ENCODE peak calls at places on chromosomes 11 and 22, in seven cellular contexts. Q is GM20000, L is fibroblast of pulmonary artery, D is upper lobe of right lung, V is neural crest cell, P is brain microvascular endothelial cell, X is mammary epithelial cell. E is an unnamed sample.

GRCh38 chr22:24404561-24405275 is 22.7 kb upstream of the ADORA2A start:
- DNase-seq in Q (no peak), L (no peak), D (no peak), V (no peak), P (no peak), X (no peak), E (no peak)

GRCh38 chr11:133476570-133477262 is 55.6 kb downstream of the OPCML start:
- DNase-seq in Q (no peak), L (no peak), D (no peak), V (no peak), P (no peak), X (peak), E (peak)

GRCh38 chr11:104286129-104286528 is 122.2 kb upstream of the PDGFD start:
- DNase-seq in Q (no peak), L (peak), D (no peak), V (no peak), P (no peak), X (no peak), E (no peak)

GRCh38 chr11:119641991-119642745 is 86.8 kb downstream of the NECTIN1 start:
- DNase-seq in Q (peak), L (peak), D (no peak), V (no peak), P (peak), X (peak), E (peak)

GRCh38 chr11:57283231-57283990 is 41.3 kb downstream of the TNKS1BP1 start:
- DNase-seq in Q (no peak), L (no peak), D (no peak), V (no peak), P (no peak), X (no peak), E (no peak)

GRCh38 chr11:15157181-15157580 is 42.5 kb downstream of the INSC start:
- DNase-seq in Q (no peak), L (peak), D (no peak), V (no peak), P (peak), X (peak), E (no peak)

GRCh38 chr22:31449521-31449920 is 40.1 kb downstream of the EIF4ENIF1 start:
- DNase-seq in Q (no peak), L (no peak), D (no peak), V (no peak), P (no peak), X (no peak), E (no peak)

GRCh38 chr22:20887375-20887774 is 28.6 kb downstream of the SNAP29 start:
- DNase-seq in Q (no peak), L (no peak), D (no peak), V (no peak), P (no peak), X (peak), E (no peak)

GRCh38 chr22:44583076-44583760 is 85.2 kb upstream of the RTL6 start:
- DNase-seq in Q (no peak), L (peak), D (peak), V (no peak), P (no peak), X (peak), E (peak)

GRCh38 chr11:46291441-46292143 is 14.1 kb downstream of the CREB3L1 start:
- DNase-seq in Q (no peak), L (peak), D (no peak), V (no peak), P (peak), X (no peak), E (no peak)

GRCh38 chr22:33896154-33896800 is 24.0 kb downstream of the LARGE1 start:
- DNase-seq in Q (no peak), L (no peak), D (no peak), V (no peak), P (no peak), X (no peak), E (no peak)

GRCh38 chr11:45663486-45664375 is 1.7 kb downstream of the CHST1 start:
- DNase-seq in Q (no peak), L (no peak), D (no peak), V (no peak), P (no peak), X (no peak), E (no peak)

DNA sequence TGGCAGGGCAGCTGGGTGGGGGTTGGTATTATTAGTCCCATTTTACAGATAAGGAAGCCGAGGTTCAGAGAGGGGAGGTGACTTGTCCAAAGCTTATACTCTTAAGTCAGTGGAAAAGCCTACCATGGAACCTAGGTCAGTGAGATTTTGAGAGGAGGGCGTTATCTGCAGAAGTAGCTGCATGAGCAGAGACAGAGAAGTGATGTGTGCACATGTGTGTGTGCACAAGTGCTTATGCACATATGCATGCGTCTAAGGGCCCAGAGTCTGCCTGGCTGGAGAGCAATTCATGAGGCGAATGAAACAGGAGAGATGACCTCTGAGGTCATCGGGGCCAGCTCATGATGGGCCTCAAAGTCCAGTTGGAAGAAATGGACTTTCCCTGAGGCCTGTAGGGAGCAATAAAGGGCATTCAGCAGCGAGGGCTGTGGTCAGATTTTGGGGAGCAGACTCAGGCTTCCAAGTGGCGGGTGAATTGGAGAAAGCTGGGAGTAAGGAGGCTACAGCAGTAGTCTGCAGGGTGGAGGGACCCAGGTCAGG is 8.2 kb downstream of the PLEKHB1 start:
- DNase-seq in Q (no peak), L (no peak), D (peak), V (no peak), P (no peak), X (no peak), E (no peak)
- TF ChIP-seq CTCF in Q (no peak), L (no peak), D (no peak), V (no peak), P (no peak), X (no peak), E (no peak)

DNA sequence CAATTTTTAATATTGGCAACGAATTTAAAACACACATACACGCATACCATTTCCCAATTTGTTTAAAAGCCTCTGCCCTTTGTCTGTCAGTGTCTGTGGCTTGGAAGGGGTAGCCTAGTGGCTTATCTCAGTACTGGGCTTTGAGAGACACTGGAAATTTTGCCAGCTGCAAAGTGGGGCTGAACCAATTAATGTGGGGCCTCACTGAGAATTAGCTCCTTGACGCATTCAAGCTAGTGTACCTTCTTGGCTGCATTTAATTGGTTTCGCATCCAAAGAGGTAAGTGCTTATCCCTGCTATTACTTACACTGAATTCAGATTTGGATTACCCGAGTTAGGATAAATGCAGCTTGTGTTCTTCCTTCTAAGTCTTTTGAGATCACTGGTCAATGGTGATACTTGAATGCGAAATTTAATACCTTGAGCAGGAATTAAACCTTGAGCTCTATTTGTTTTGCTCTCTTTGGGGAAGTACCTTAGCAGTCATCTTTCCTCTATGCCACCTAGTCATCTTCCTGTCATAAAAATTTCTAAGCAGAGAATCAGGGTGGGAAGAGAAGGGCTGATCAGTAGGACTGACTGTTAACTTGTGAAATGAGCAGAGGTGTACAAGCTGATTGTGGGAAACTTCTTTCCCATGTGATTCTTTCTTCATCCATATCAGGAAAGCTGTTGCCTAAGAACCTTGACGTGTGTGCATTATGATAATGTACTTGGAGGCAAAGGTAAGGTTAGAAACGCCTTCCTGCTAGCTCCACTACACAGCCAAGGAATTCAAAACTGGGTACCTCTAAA is 187.7 kb upstream of the E2F8 start:
- DNase-seq in Q (no peak), L (no peak), D (no peak), V (no peak), P (no peak), X (peak), E (no peak)
- TF ChIP-seq CTCF in Q (no peak), L (no peak), D (no peak), V (no peak), P (peak), X (no peak), E (no peak)

DNA sequence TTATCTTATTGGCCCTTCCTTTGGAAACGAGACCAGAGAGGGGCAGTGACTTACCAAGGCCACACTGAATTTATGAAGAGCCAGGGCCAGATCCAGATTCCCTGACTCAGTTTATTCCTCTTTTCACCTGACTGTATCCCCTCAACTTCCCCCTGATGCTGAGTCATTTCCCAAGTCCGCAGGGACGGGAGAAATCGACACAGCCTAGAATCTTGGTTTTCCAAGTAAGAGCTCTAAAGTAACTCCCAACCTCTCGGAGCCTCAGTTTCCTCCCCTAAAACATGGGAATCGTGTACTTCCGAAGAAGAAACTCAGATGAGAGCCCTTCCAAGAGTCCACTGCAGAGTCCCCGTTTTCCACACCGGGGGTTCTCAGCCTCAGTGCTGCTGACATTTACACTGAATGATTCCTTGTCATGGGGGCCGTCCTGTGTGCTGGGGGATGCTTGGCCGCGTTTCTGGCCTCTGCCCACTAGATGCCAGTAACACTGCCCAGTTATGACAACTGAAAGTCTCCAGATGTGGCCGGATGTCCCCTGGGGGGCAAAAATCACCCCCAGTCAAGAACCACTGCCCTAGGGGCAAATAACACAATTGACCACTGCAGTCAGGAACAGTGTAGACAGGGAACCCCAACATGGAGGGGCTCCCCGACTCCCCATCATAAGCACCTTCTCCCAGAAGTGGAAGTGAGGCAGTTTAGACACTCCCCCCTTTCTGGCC is 11.2 kb downstream of the MPST start:
- DNase-seq in Q (no peak), L (no peak), D (no peak), V (no peak), P (no peak), X (no peak), E (peak)
- TF ChIP-seq CTCF in Q (no peak), L (no peak), D (no peak), V (no peak), P (no peak), X (no peak), E (peak)

GRCh38 chr11:86274503-86274902 is 27.5 kb upstream of the HIKESHI start:
- DNase-seq in Q (no peak), L (no peak), D (no peak), V (no peak), P (no peak), X (no peak), E (peak)
- TF ChIP-seq CTCF in Q (no peak), L (no peak), D (no peak), V (peak), P (peak), X (peak), E (peak)

GRCh38 chr11:116772443-116773202 is at the start of gene BUD13:
- DNase-seq in Q (peak), L (peak), D (peak), V (peak), P (peak), X (peak), E (peak)
- TF ChIP-seq CTCF in Q (no peak), L (no peak), D (no peak), V (no peak), P (no peak), X (no peak), E (no peak)

DNA sequence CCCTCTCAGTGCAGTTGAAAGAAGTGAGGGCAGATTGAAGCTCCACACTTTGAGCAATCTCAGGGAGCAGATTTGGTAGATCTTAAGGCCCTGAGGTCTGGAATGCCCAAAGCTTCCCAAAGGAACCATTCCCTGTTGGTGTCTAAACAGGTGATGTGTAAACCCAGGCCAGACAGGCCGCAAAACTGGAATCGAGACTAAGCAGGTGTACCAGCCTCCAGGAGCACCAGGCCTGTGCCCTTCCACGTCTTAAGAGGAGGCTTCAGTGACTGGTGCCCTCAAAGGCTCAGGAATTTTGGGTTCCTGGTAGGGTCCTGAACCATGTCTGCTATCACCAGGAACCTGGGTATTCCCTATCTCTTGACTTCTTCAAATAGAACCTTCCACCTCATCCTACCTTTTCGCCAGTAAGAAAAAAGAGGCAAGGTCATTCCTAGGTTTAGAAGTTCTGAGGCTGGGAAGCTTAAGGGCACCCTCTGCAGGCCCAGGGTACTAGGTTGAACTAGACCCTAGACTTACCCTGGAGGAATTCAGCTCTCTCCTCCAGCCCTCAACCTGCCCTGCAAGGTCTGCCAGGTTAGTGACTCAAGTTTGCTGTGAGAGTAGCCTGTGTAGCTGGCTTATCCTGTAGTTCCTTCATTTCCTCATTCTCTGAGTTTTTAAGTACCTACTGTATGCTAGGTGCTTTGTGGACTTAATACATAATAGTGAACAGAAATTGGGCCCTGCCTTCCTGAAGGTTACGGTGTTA is 100.0 kb upstream of the NNMT start:
- DNase-seq in Q (peak), L (peak), D (no peak), V (no peak), P (no peak), X (peak), E (peak)
- TF ChIP-seq CTCF in Q (no peak), L (no peak), D (no peak), V (no peak), P (peak), X (peak), E (peak)

DNA sequence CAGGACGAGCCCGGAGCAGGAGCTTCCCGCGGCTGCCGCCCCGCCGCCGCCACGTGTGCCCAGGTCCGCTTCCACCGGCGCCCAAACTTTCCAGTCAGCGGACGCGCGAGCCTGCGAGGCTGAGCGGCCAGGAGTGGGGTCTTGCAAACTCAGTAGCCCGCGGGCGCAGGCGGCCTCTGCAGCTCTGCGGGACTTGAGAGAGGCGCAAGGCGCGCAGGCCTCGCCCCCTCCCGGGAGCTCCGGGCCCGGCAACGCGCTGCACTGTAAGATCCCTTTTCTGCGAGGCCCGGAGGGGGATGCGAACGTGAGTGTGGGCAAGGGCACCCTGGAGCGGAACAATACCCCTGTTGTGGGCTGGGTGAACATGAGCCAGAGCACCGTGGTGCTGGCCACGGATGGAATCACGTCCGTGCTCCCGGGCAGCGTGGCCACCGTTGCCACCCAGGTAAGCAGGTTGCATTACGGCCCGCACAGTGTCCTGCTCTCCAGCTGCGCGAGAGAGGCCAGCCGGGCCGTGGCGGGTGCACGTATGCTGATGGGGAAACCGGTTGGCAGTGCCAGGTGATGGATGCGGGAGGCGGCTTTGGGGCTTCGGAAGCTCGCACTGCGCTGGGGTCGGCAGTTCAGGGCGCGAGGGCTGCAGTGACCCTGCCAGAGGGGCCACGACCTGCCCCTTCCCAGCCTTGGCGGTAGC is 2.0 kb downstream of the SLC6A5 start:
- DNase-seq in Q (no peak), L (no peak), D (no peak), V (no peak), P (no peak), X (no peak), E (no peak)
- TF ChIP-seq CTCF in Q (no peak), L (no peak), D (no peak), V (no peak), P (no peak), X (no peak), E (no peak)

E was measured in NB4.